ENCODE peak calls at places on chromosomes 4 and X, in eight cellular contexts. P, S, N, I, Q, X, K and M are unnamed samples.

GRCh38 chr4:159146454-159146853 is 43.6 kb downstream of the RAPGEF2 start:
- DNase-seq in I (no peak), P (no peak), Q (no peak), N (no peak), S (no peak), K (no peak), X (no peak), M (no peak)

GRCh38 chrX:107716816-107717700 is 58.5 kb downstream of the TSC22D3 start:
- DNase-seq in X (peak), N (peak), I (peak), Q (peak), S (no peak), K (peak), P (peak), M (peak)

GRCh38 chrX:10677490-10677889 is 57.1 kb upstream of the MID1 start:
- DNase-seq in X (no peak), Q (no peak), N (peak), S (no peak), P (no peak), K (peak), I (no peak), M (no peak)

GRCh38 chr4:141375855-141376254 is 155.2 kb downstream of the ZNF330 start:
- DNase-seq in P (peak), K (no peak), I (peak), S (peak), Q (peak), N (peak), X (no peak), M (no peak)

GRCh38 chr4:101954351-101954750 is 163.8 kb downstream of the BANK1 start:
- DNase-seq in Q (no peak), N (no peak), I (peak), K (no peak), P (no peak), X (no peak), S (no peak), M (no peak)

GRCh38 chrX:48937065-48937907 is 18.5 kb upstream of the PIM2 start:
- DNase-seq in Q (peak), I (peak), X (peak), K (no peak), P (peak), S (peak), N (peak), M (no peak)

GRCh38 chrX:77003956-77004355 is 443.2 kb upstream of the FGF16 start:
- DNase-seq in I (no peak), K (no peak), P (peak), S (no peak), N (no peak), Q (no peak), X (no peak), M (no peak)

GRCh38 chr4:117949621-117950020 is 84.7 kb upstream of the NDST3 start:
- DNase-seq in K (no peak), P (no peak), N (no peak), X (no peak), Q (no peak), S (no peak), I (no peak), M (no peak)

GRCh38 chrX:139120760-139121159 is 409.2 kb upstream of the FGF13 start:
- DNase-seq in P (no peak), K (no peak), S (no peak), X (no peak), N (no peak), Q (no peak), I (no peak), M (no peak)

GRCh38 chrX:31969714-31970113 is 897.9 kb upstream of the FTHL17 start:
- DNase-seq in Q (no peak), K (no peak), P (no peak), N (no peak), X (no peak), I (no peak), S (no peak), M (no peak)

GRCh38 chr4:175330652-175331051 is 412.5 kb downstream of the ADAM29 start:
- DNase-seq in I (no peak), N (no peak), K (no peak), Q (no peak), P (no peak), S (no peak), X (no peak), M (no peak)

GRCh38 chr4:7771056-7771455 is 168.6 kb downstream of the AFAP1 start:
- DNase-seq in K (no peak), X (no peak), S (no peak), P (no peak), I (no peak), Q (no peak), N (no peak), M (no peak)

GRCh38 chr4:16779028-16779675 is 119.3 kb downstream of the LDB2 start:
- DNase-seq in P (no peak), K (no peak), X (no peak), Q (no peak), N (peak), I (no peak), S (peak), M (no peak)

GRCh38 chr4:73828945-73829344 is 7.5 kb upstream of the CXCL6 start:
- DNase-seq in I (no peak), Q (no peak), P (no peak), X (no peak), S (no peak), K (no peak), N (peak), M (no peak)

GRCh38 chrX:71098302-71098701 is 2.7 kb downstream of the FOXO4 start:
- DNase-seq in S (no peak), P (peak), K (peak), N (peak), I (peak), X (no peak), Q (peak), M (peak)

GRCh38 chr4:94802091-94802490 is 44.3 kb downstream of the BMPR1B start:
- DNase-seq in N (no peak), X (no peak), Q (no peak), I (no peak), S (no peak), K (no peak), P (peak), M (no peak)

GRCh38 chr4:98626350-98626749 is 32.1 kb downstream of the TSPAN5 start:
- DNase-seq in Q (no peak), K (peak), P (peak), N (peak), I (no peak), S (peak), X (no peak), M (no peak)

GRCh38 chrX:51852096-51852495 is 41.3 kb upstream of the MAGED1 start:
- DNase-seq in N (no peak), X (no peak), K (no peak), P (no peak), Q (no peak), I (no peak), S (no peak), M (no peak)

GRCh38 chrX:10755477-10756334 is 135.3 kb upstream of the MID1 start:
- DNase-seq in X (no peak), K (peak), S (peak), Q (no peak), P (no peak), N (peak), I (peak), M (no peak)

GRCh38 chrX:8345473-8345872 is 119.2 kb upstream of the VCX3B start:
- DNase-seq in X (no peak), Q (no peak), N (no peak), I (no peak), S (no peak), K (no peak), P (no peak), M (no peak)

GRCh38 chr4:140703463-140703862 is 52.7 kb downstream of the TBC1D9 start:
- DNase-seq in N (peak), X (no peak), P (no peak), K (no peak), Q (no peak), S (no peak), I (no peak), M (no peak)

GRCh38 chrX:13088155-13088485 is 43.7 kb upstream of the FAM9C start:
- DNase-seq in S (no peak), K (no peak), I (no peak), Q (no peak), P (no peak), N (no peak), X (no peak), M (no peak)

GRCh38 chr4:144518181-144518895 is 127.6 kb upstream of the HHIP start:
- DNase-seq in S (no peak), Q (no peak), N (peak), X (no peak), I (peak), P (no peak), K (no peak), M (no peak)

GRCh38 chr4:87916636-87917035 is 58.9 kb upstream of the SPP1 start:
- DNase-seq in K (no peak), X (no peak), I (no peak), S (no peak), N (peak), P (no peak), Q (no peak), M (no peak)

GRCh38 chr4:81472249-81473085 is 760 bp upstream of the RASGEF1B start:
- DNase-seq in I (peak), X (no peak), Q (peak), P (peak), S (peak), N (peak), K (peak), M (no peak)

GRCh38 chr4:25161599-25161960 is 1.3 kb upstream of the SEPSECS start:
- DNase-seq in Q (peak), N (no peak), P (no peak), S (no peak), I (no peak), X (no peak), K (no peak), M (no peak)

GRCh38 chr4:6472387-6473263 is at the start of gene PPP2R2C:
- DNase-seq in N (no peak), K (no peak), S (peak), I (peak), X (peak), P (no peak), Q (no peak), M (no peak)

GRCh38 chr4:6473264-6474052 is 1.0 kb upstream of the PPP2R2C start:
- DNase-seq in P (no peak), I (peak), S (peak), K (no peak), N (no peak), X (peak), Q (no peak), M (no peak)

GRCh38 chr4:6470502-6471302 is 1.7 kb downstream of the PPP2R2C start:
- DNase-seq in N (peak), K (peak), P (peak), X (peak), I (peak), Q (no peak), S (peak), M (peak)

GRCh38 chr4:6471303-6472007 is 959 bp downstream of the PPP2R2C start:
- DNase-seq in S (peak), N (no peak), X (peak), Q (no peak), K (no peak), P (no peak), I (peak), M (no peak)

DNA sequence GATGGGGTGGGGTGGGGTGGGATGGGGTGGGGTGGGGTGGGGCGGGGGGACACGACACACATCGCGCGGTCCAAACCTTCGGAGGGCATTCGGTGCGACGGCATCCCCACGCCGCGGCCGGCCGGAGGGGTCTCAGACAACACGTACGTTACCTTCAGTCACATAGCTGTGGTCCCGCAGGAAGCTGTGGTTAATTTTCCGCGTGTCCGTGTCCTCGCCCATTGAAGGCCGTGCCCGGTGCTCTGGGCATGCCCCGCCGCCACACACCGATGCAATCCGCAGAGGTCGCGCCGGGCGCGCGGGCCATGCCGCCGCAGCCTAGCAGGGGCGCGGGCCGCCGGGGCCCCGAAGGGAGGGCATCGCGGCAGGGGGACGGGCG is 417 bp downstream of the PPP2R2C start:
- DNase-seq in K (no peak), S (peak), X (peak), Q (no peak), N (no peak), P (no peak), I (no peak), M (no peak)
- H3K4me3 ChIP-seq in K (peak), S (no peak), X (no peak), Q (no peak), N (peak), P (no peak), I (peak), M (no peak)

GRCh38 chr4:143352720-143353119 is 16.0 kb downstream of the GAB1 start:
- DNase-seq in P (no peak), X (no peak), I (no peak), Q (no peak), N (peak), K (no peak), S (no peak), M (no peak)
- H3K27ac ChIP-seq in P (peak), X (peak), I (no peak), Q (peak), N (peak), K (peak), S (peak), M (peak)

GRCh38 chr4:3766207-3766790 is at the start of gene ADRA2C:
- DNase-seq in P (no peak), K (peak), X (no peak), I (peak), Q (no peak), S (peak), N (peak), M (peak)
- TF ChIP-seq CTCF in P (no peak), K (peak), X (no peak), I (no peak), Q (no peak), S (no peak), N (no peak), M (no peak)

GRCh38 chr4:63090641-63091040 is 1318.6 kb downstream of the TECRL start:
- DNase-seq in X (no peak), N (no peak), P (no peak), K (no peak), I (no peak), S (no peak), Q (no peak), M (no peak)
- H3K4me3 ChIP-seq in X (no peak), N (no peak), P (no peak), K (no peak), I (no peak), S (no peak), Q (no peak), M (no peak)

GRCh38 chrX:104486691-104487090 is 79.3 kb upstream of the IL1RAPL2 start:
- DNase-seq in K (no peak), Q (no peak), P (no peak), S (no peak), I (no peak), X (no peak), N (no peak), M (no peak)

DNA sequence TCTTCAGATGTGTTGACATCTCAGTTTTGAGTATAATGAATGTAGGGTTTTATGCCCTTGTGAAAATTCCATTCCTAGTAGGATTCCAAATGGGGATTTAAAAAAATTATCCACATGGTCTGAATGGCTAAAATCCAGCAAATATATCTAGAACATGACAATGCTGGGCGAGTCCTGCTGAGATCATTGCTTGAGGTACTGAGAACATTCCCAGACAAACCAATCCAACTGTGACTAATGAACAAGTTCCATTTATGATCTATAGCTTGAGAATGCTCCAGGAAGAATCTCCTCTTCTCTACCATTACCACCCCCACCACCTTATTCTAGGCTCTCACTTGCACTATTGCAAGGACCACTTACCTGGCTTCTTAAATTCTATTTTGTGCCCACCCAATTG is 77.2 kb upstream of the IL1RAPL2 start:
- DNase-seq in K (no peak), S (no peak), I (no peak), X (no peak), Q (no peak), P (no peak), N (no peak), M (no peak)
- H3K27ac ChIP-seq in K (no peak), S (no peak), I (no peak), X (no peak), Q (no peak), P (no peak), N (no peak), M (no peak)

GRCh38 chrX:128051526-128051925 is 677 bp downstream of the ACTRT1 start:
- DNase-seq in S (no peak), K (no peak), I (no peak), P (no peak), N (no peak), Q (no peak), X (no peak), M (no peak)

GRCh38 chrX:128057421-128057820 is 5.2 kb upstream of the ACTRT1 start:
- DNase-seq in K (no peak), S (no peak), N (no peak), P (no peak), I (no peak), Q (no peak), X (no peak), M (no peak)

GRCh38 chrX:128052303-128052702 is at the start of gene ACTRT1:
- DNase-seq in I (no peak), N (no peak), X (no peak), K (no peak), Q (no peak), S (no peak), P (no peak), M (no peak)
- TF ChIP-seq CTCF in I (no peak), N (no peak), X (no peak), K (no peak), Q (no peak), S (no peak), P (no peak), M (no peak)

DNA sequence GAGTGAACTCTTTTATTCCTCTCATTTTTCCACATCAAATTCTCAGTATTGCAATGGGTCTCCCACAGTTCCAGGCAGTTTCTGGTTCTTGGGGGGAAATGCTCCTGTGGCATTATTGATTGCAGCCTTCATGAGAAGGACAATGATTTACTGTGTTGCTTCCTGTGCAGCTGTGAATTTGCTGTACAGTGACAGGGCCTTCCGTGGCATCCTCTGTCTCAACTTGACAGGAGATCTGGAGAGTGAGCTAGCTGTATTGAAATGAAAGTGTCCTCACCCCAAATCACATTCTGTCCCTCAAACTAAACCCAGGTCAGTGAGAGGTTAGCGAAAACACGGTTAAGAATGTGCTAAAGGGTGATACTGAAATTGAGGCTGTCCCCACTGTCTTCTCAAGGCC is 77.1 kb upstream of the ATOH1 start:
- DNase-seq in X (no peak), S (no peak), N (no peak), Q (no peak), P (no peak), K (no peak), I (no peak), M (no peak)
- H3K4me3 ChIP-seq in X (no peak), S (no peak), N (no peak), Q (no peak), P (no peak), K (no peak), I (no peak), M (no peak)